ENCODE peak calls at places on chromosomes 11 and 22, in six cellular contexts. P is endothelial cell; V is RWPE1; O is iPS-NIHi11; I is activated effector memory CD4-positive, alpha-beta T cell treated with Interleukin-2 at 50 U/mL for 16 hours; B is activated CD4-positive, alpha-beta T cell treated with anti-CD3 and anti-CD28 coated beads, Interleukin-2, amount 50 U/mL, for 1 hour. R is an unnamed sample.

GRCh38 chr11:125408281-125408680 is 87.8 kb downstream of the FEZ1 start:
- DNase-seq in I (no peak), P (no peak), O (no peak), B (no peak), V (no peak), R (no peak)

GRCh38 chr11:76075699-76076098 is 130.6 kb downstream of the WNT11 start:
- DNase-seq in P (no peak), I (no peak), V (no peak), B (no peak), O (no peak), R (no peak)

GRCh38 chr11:78830277-78830676 is 255.6 kb upstream of the NARS2 start:
- DNase-seq in B (no peak), V (no peak), I (no peak), O (peak; percentile 26), P (no peak), R (no peak)

GRCh38 chr22:33083212-33083611 is 25.0 kb upstream of the SYN3 start:
- DNase-seq in V (no peak), I (no peak), B (no peak), O (no peak), P (no peak), R (no peak)

GRCh38 chr11:19027829-19028595 is 32.5 kb downstream of the MRGPRX2 start:
- DNase-seq in V (peak; percentile 92), P (no peak), O (no peak), I (no peak), B (no peak), R (no peak)

GRCh38 chr22:50139843-50140415 is 30.6 kb upstream of the PANX2 start:
- DNase-seq in O (peak; percentile 6), P (no peak), V (no peak), B (no peak), I (no peak), R (no peak)

GRCh38 chr11:61494341-61495038 is 14.1 kb upstream of the LRRC10B start:
- DNase-seq in P (no peak), V (no peak), O (no peak), I (no peak), B (no peak), R (no peak)

GRCh38 chr22:36471341-36471821 is 10.1 kb downstream of the TXN2 start:
- DNase-seq in I (no peak), V (no peak), O (no peak), P (no peak), B (no peak), R (no peak)

GRCh38 chr11:65471410-65471762 is 27.5 kb upstream of the MALAT1 start:
- DNase-seq in V (no peak), B (no peak), O (no peak), I (no peak), P (peak; percentile 56), R (no peak)

GRCh38 chr22:46169628-46170027 is 19.3 kb downstream of the PPARA start:
- DNase-seq in B (no peak), V (no peak), P (no peak), O (no peak), I (no peak), R (no peak)

GRCh38 chr11:65182258-65183170 is 786 bp downstream of the CAPN1 start:
- DNase-seq in I (no peak), O (peak; percentile 62), P (peak; percentile 35), V (peak; percentile 48), B (no peak), R (no peak)

GRCh38 chr11:96318399-96318798 is 24.6 kb downstream of the MAML2 start:
- DNase-seq in I (no peak), P (no peak), V (no peak), B (no peak), O (no peak), R (no peak)

GRCh38 chr22:49525776-49526535 is 301.7 kb downstream of the BRD1 start:
- DNase-seq in B (no peak), P (no peak), V (no peak), O (no peak), I (no peak), R (no peak)

GRCh38 chr11:6608726-6609501 is 3.1 kb downstream of the TAF10 start:
- DNase-seq in B (no peak), V (no peak), O (no peak), I (no peak), P (no peak), R (no peak)

GRCh38 chr11:43359432-43359818 is 705 bp downstream of the TTC17 start:
- DNase-seq in O (peak; percentile 24), I (no peak), P (peak; percentile 18), B (no peak), V (peak; percentile 39), R (peak; percentile 23)

GRCh38 chr11:116603783-116604323 is 168.9 kb downstream of the BUD13 start:
- DNase-seq in P (no peak), V (no peak), B (no peak), O (no peak), I (no peak), R (no peak)

GRCh38 chr11:45169310-45170072 is 23.1 kb downstream of the PRDM11 start:
- DNase-seq in B (no peak), P (no peak), I (no peak), O (no peak), V (no peak), R (no peak)

GRCh38 chr11:4105916-4106315 is 11.3 kb downstream of the RRM1 start:
- DNase-seq in I (no peak), O (no peak), P (no peak), V (no peak), B (no peak), R (no peak)

GRCh38 chr22:48954781-48955311 is 872.8 kb downstream of the BRD1 start:
- DNase-seq in I (no peak), P (no peak), O (no peak), B (no peak), V (no peak), R (no peak)

GRCh38 chr11:134199531-134199930 is 24.2 kb downstream of the NCAPD3 start:
- DNase-seq in V (no peak), I (no peak), P (no peak), B (no peak), O (no peak), R (no peak)

GRCh38 chr11:129023968-129024676 is 81.5 kb upstream of the TP53AIP1 start:
- DNase-seq in I (no peak), B (no peak), P (no peak), O (peak; percentile 73), V (peak; percentile 82), R (peak; percentile 11)

GRCh38 chr11:125946712-125947418 is 1.0 kb downstream of the VSIG10L2 start:
- DNase-seq in I (no peak), O (no peak), V (no peak), P (no peak), B (no peak), R (no peak)

GRCh38 chr11:62905286-62905685 is 15.9 kb downstream of the CHRM1 start:
- DNase-seq in B (no peak), V (no peak), I (no peak), P (no peak), O (no peak), R (no peak)

GRCh38 chr22:26502688-26503561 is 9.3 kb downstream of the TFIP11 start:
- DNase-seq in O (peak; percentile 84), B (peak; percentile 41), P (peak; percentile 64), I (peak; percentile 31), V (no peak), R (peak; percentile 31)

GRCh38 chr11:65425971-65426838 is 3.6 kb downstream of the NEAT1 start:
- DNase-seq in V (no peak), I (no peak), B (no peak), P (no peak), O (no peak), R (no peak)

GRCh38 chr11:75184051-75184450 is 33.1 kb downstream of the SLCO2B1 start:
- DNase-seq in P (no peak), I (no peak), V (no peak), B (no peak), O (no peak), R (no peak)

GRCh38 chr11:36425593-36426206 is 84.4 kb downstream of the TRAF6 start:
- DNase-seq in O (no peak), P (no peak), B (no peak), V (no peak), I (no peak), R (no peak)

GRCh38 chr11:117121176-117121575 is 22.9 kb upstream of the PAFAH1B2 start:
- DNase-seq in V (no peak), B (no peak), P (no peak), I (no peak), O (no peak), R (no peak)

GRCh38 chr11:74611369-74611861 is 19.0 kb downstream of the POLD3 start:
- DNase-seq in B (no peak), P (no peak), O (peak; percentile 17), I (no peak), V (peak; percentile 11), R (no peak)

GRCh38 chr11:60739114-60739513 is 14.6 kb downstream of the MS4A18 start:
- DNase-seq in V (no peak), I (no peak), P (no peak), B (no peak), O (peak; percentile 68), R (no peak)

GRCh38 chr11:63480039-63480438 is 10.9 kb downstream of the PLAAT5 start:
- DNase-seq in B (no peak), O (no peak), I (no peak), P (no peak), V (no peak), R (no peak)

GRCh38 chr22:31039393-31039792 is 41.7 kb upstream of the SMTN start:
- DNase-seq in B (no peak), P (no peak), V (no peak), I (no peak), O (no peak), R (no peak)

GRCh38 chr22:28923826-28924732 is 40.7 kb downstream of the ZNRF3 start:
- DNase-seq in B (no peak), P (no peak), V (no peak), O (peak; percentile 44), I (no peak), R (no peak)

GRCh38 chr11:120180571-120181445 is 30.0 kb upstream of the OAF start:
- DNase-seq in O (peak; percentile 53), B (no peak), V (no peak), I (no peak), P (no peak), R (peak; percentile 65)